ENCODE peak calls at places on chromosomes 11 and 22, in nine cellular contexts. W is body of pancreas, F is lower leg skin, L is esophagus squamous epithelium, P is HCT116, S is ovary, Q is Peyer's patch, B is uterus, H is K562. G is an unnamed sample.

GRCh38 chr22:42699281-42699681 is 21.4 kb downstream of the A4GALT start:
- DNase-seq in W (no peak), F (no peak), L (no peak), P (no peak), S (no peak), Q (no peak), B (no peak), H (no peak), G (no peak)

GRCh38 chr22:40010752-40011145 is 16.0 kb downstream of the FAM83F start:
- DNase-seq in W (no peak), F (no peak), L (no peak), P (no peak), S (no peak), Q (no peak), B (no peak), H (no peak), G (no peak)

GRCh38 chr22:36419177-36419911 is 31.6 kb upstream of the MYH9 start:
- DNase-seq in W (peak), F (no peak), L (no peak), P (no peak), S (peak), Q (peak), B (peak), H (peak), G (no peak)

GRCh38 chr11:120510406-120511115 is 987 bp upstream of the GRIK4 start:
- DNase-seq in W (no peak), F (no peak), L (no peak), P (no peak), S (no peak), Q (no peak), B (no peak), H (no peak), G (no peak)

GRCh38 chr11:133825156-133825555 is 20.2 kb downstream of the SPATA19 start:
- DNase-seq in W (no peak), F (no peak), L (no peak), P (no peak), S (no peak), Q (no peak), B (no peak), H (no peak), G (no peak)

GRCh38 chr11:75896843-75897419 is 81.9 kb downstream of the UVRAG start:
- DNase-seq in W (no peak), F (no peak), L (no peak), P (peak), S (no peak), Q (no peak), B (no peak), H (peak), G (peak)

GRCh38 chr11:47349521-47350095 is 2.9 kb downstream of the MYBPC3 start:
- DNase-seq in W (no peak), F (no peak), L (no peak), P (no peak), S (no peak), Q (no peak), B (no peak), H (no peak), G (no peak)

GRCh38 chr11:23620617-23621016 is 760.3 kb upstream of the CCDC179 start:
- DNase-seq in W (no peak), F (no peak), L (no peak), P (no peak), S (no peak), Q (no peak), B (no peak), H (no peak), G (no peak)

GRCh38 chr22:26404851-26405357 is 24.2 kb upstream of the ASPHD2 start:
- DNase-seq in W (no peak), F (peak), L (no peak), P (no peak), S (no peak), Q (no peak), B (no peak), H (peak), G (no peak)

GRCh38 chr11:9039194-9039593 is 35.4 kb upstream of the NRIP3 start:
- DNase-seq in W (no peak), F (no peak), L (no peak), P (peak), S (no peak), Q (no peak), B (no peak), H (no peak), G (no peak)

GRCh38 chr22:40928657-40929056 is 22.5 kb upstream of the RBX1 start:
- DNase-seq in W (no peak), F (no peak), L (no peak), P (no peak), S (no peak), Q (no peak), B (no peak), H (peak), G (no peak)

GRCh38 chr11:10752486-10752885 is 1.4 kb downstream of the CTR9 start:
- DNase-seq in W (no peak), F (no peak), L (no peak), P (no peak), S (no peak), Q (no peak), B (no peak), H (no peak), G (no peak)

GRCh38 chr11:10752061-10752460 is 1.0 kb downstream of the CTR9 start:
- DNase-seq in W (no peak), F (no peak), L (no peak), P (no peak), S (no peak), Q (no peak), B (no peak), H (no peak), G (no peak)

GRCh38 chr11:10750838-10751580 is at the start of gene CTR9:
- DNase-seq in W (peak), F (peak), L (peak), P (peak), S (peak), Q (peak), B (peak), H (peak), G (peak)

GRCh38 chr11:10749476-10749875 is 1.6 kb upstream of the CTR9 start:
- DNase-seq in W (no peak), F (no peak), L (no peak), P (no peak), S (no peak), Q (no peak), B (no peak), H (no peak), G (no peak)

GRCh38 chr11:10751581-10751940 is 515 bp downstream of the CTR9 start:
- DNase-seq in W (no peak), F (no peak), L (no peak), P (no peak), S (no peak), Q (no peak), B (no peak), H (no peak), G (no peak)
- TF ChIP-seq POLR2A in W (no peak), F (no peak), L (no peak), P (no peak), S (no peak), Q (no peak), B (no peak), H (no peak), G (no peak)

GRCh38 chr22:17780116-17780740 is 6.0 kb upstream of the BID start:
- DNase-seq in W (no peak), F (no peak), L (no peak), P (no peak), S (no peak), Q (no peak), B (no peak), H (no peak), G (no peak)
- TF ChIP-seq POLR2A in W (no peak), F (no peak), L (no peak), P (no peak), S (no peak), Q (no peak), B (no peak), H (no peak), G (no peak)

GRCh38 chr22:45413368-45414211 is at the start of the genes RIBC2 and SMC1B:
- DNase-seq in W (peak), F (peak), L (no peak), P (peak), S (peak), Q (peak), B (peak), H (no peak), G (no peak)
- TF ChIP-seq POLR2A in W (peak), F (no peak), L (no peak), P (no peak), S (peak), Q (no peak), B (no peak), H (no peak), G (no peak)

GRCh38 chr11:19714093-19714386 is 1.4 kb downstream of the NAV2 start:
- DNase-seq in W (no peak), F (no peak), L (no peak), P (no peak), S (no peak), Q (no peak), B (no peak), H (no peak), G (no peak)

GRCh38 chr11:19713221-19714092 is 820 bp downstream of the NAV2 start:
- DNase-seq in W (no peak), F (no peak), L (no peak), P (no peak), S (peak), Q (no peak), B (no peak), H (no peak), G (no peak)

GRCh38 chr11:19712281-19713220 is at the start of gene NAV2:
- DNase-seq in W (peak), F (peak), L (peak), P (peak), S (peak), Q (peak), B (peak), H (peak), G (peak)

GRCh38 chr11:19714387-19715363 is 2.0 kb downstream of the NAV2 start:
- DNase-seq in W (peak), F (no peak), L (no peak), P (no peak), S (no peak), Q (no peak), B (peak), H (peak), G (peak)

DNA sequence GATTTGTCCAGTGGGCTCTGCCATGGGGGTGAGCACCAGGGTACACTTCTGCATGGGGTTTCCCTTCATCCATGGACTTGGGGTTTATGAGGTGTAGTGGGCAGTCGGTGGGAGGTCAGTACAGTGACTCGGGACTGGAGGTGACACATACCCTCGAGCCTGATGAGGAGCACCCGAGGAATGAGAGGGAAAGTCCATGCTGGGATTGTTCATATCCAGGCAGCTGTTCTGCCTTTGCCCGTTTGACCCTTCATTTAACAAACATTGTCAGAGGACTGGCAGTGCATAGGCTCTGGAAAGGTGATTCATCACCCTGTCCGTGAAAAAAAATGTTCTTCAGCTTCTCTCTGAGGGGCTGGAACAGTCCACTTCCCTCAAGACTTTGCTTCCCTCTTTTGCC is 2.7 kb downstream of the NAV2 start:
- DNase-seq in W (no peak), F (no peak), L (no peak), P (no peak), S (no peak), Q (no peak), B (no peak), H (no peak), G (peak)
- TF ChIP-seq POLR2A in W (no peak), F (no peak), L (no peak), P (no peak), S (no peak), Q (no peak), B (no peak), H (no peak), G (peak)

GRCh38 chr11:61163714-61164609 is 2.7 kb upstream of the VPS37C start:
- DNase-seq in W (no peak), F (no peak), L (no peak), P (no peak), S (no peak), Q (peak), B (no peak), H (peak), G (no peak)

GRCh38 chr11:61158691-61159381 is 2.4 kb downstream of the VPS37C start:
- DNase-seq in W (no peak), F (no peak), L (no peak), P (no peak), S (no peak), Q (peak), B (no peak), H (no peak), G (no peak)

GRCh38 chr11:61160487-61161189 is 588 bp downstream of the VPS37C start:
- DNase-seq in W (no peak), F (no peak), L (no peak), P (no peak), S (no peak), Q (no peak), B (no peak), H (no peak), G (no peak)

GRCh38 chr11:61162092-61162935 is 1.1 kb upstream of the VPS37C start:
- DNase-seq in W (peak), F (no peak), L (no peak), P (peak), S (no peak), Q (peak), B (no peak), H (peak), G (peak)

GRCh38 chr11:61161190-61162091 is at the start of gene VPS37C:
- DNase-seq in W (peak), F (peak), L (peak), P (peak), S (peak), Q (peak), B (peak), H (peak), G (peak)
- TF ChIP-seq POLR2A in W (peak), F (peak), L (peak), P (peak), S (peak), Q (peak), B (peak), H (peak), G (peak)

GRCh38 chr22:35400335-35400680 is 368 bp downstream of the MCM5 start:
- DNase-seq in W (no peak), F (no peak), L (no peak), P (no peak), S (peak), Q (no peak), B (no peak), H (peak), G (no peak)

GRCh38 chr22:35404176-35404575 is 4.2 kb downstream of the MCM5 start:
- DNase-seq in W (no peak), F (no peak), L (no peak), P (no peak), S (no peak), Q (no peak), B (no peak), H (no peak), G (no peak)

GRCh38 chr22:35403356-35403755 is 3.4 kb downstream of the MCM5 start:
- DNase-seq in W (no peak), F (no peak), L (no peak), P (no peak), S (no peak), Q (no peak), B (no peak), H (no peak), G (no peak)

GRCh38 chr22:35399678-35400334 is at the start of gene MCM5:
- DNase-seq in W (peak), F (peak), L (peak), P (peak), S (peak), Q (peak), B (peak), H (peak), G (peak)

DNA sequence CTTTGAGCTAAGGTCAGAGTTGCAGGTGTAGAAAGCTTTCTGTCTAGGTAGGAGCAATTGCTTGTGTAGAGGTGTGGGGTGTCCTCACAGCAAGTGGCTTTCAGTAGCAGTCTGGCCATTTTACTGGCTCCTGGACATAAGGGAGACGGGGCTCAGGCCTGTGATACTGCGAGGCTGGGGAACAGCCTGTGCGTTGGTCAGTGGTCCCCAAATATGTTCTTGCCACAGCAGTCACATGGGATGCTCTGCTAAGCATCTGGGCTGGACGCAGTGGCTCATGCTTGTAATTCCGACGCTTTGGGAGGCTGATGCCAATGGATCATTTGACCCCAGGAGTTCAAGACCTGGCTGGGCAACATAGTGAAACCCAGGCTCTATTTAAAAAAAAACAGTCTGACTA is 1.9 kb downstream of the MCM5 start:
- DNase-seq in W (no peak), F (no peak), L (no peak), P (no peak), S (no peak), Q (no peak), B (no peak), H (no peak), G (no peak)
- TF ChIP-seq POLR2A in W (no peak), F (no peak), L (no peak), P (no peak), S (no peak), Q (no peak), B (no peak), H (no peak), G (no peak)

DNA sequence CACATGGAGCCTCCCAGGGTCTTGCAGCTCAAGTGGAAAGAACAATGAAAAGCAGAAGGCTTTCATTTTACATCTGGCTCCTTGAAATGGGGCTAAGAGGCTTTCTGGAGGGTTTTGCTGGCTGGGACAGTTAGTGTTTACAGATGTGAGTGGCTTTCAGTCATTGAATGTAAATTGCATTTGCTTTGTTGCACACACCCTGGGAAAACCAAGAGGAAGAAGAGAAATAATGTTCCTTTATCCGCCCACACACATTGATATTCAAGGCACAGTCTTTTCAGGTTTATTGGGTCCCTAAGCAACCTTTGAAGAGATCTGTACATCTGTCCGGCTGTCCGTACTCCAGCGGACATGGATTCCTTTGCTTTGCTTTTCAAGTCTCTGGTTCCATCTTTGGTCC is 144.5 kb downstream of the SPON1 start:
- DNase-seq in W (no peak), F (no peak), L (no peak), P (no peak), S (no peak), Q (no peak), B (no peak), H (no peak), G (no peak)
- TF ChIP-seq POLR2A in W (no peak), F (no peak), L (no peak), P (no peak), S (no peak), Q (no peak), B (no peak), H (no peak), G (no peak)

GRCh38 chr11:65920035-65920802 is 993 bp downstream of the DRAP1 start:
- DNase-seq in W (no peak), F (no peak), L (no peak), P (no peak), S (peak), Q (no peak), B (peak), H (no peak), G (no peak)

GRCh38 chr11:65921033-65921555 is 1.9 kb downstream of the DRAP1 start:
- DNase-seq in W (no peak), F (no peak), L (no peak), P (no peak), S (peak), Q (no peak), B (no peak), H (no peak), G (no peak)

GRCh38 chr11:65918211-65919150 is at the start of gene C11orf68:
- DNase-seq in W (no peak), F (no peak), L (no peak), P (no peak), S (no peak), Q (no peak), B (no peak), H (no peak), G (no peak)

GRCh38 chr11:65917434-65918210 is 1.2 kb downstream of the C11orf68 start:
- DNase-seq in W (peak), F (no peak), L (no peak), P (no peak), S (peak), Q (no peak), B (peak), H (no peak), G (no peak)

DNA sequence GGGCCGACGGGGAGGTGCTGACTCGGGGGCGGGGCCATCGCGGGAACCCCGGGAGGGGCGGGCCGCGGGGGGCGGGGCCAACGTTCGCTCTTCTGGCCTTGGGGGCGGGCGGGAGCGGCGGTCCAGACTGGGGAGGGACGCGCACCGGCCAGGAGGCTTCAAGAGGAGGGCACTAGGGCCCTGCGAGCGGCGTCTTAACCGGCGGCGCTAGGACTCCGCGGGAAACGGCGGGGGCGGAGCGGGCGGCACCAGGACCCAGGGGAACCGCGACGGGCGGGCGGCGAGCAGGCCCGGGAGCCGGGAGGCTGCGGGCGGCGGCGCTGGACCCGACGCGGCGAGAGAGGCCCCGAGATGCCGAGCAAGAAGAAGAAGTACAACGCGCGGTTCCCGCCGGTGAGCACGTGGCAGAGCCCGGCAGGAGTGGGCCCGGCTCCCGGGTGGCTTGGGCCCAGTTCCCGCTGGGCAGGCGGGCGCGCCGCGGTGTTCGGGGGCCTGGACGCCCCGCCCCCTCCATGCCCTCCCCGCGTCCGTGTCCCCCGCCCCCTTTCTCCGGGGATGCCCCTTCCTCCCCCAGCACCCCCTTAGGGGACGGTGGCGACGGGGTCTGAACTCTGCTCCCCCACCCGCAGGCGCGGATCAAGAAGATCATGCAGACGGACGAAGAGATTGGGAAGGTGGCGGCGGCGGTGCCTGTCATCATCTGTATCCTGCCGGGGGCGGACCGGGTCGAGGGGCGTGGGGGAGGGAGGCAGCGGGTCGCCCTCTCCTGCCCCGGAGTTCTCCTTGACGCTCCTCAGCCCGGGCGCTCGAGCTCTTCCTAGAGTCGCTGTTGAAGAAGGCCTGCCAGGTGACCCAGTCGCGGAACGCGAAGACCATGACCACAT is at the start of gene DRAP1:
- DNase-seq in W (peak), F (peak), L (peak), P (peak), S (peak), Q (peak), B (peak), H (peak), G (peak)
- TF ChIP-seq POLR2A in W (peak), F (no peak), L (peak), P (no peak), S (peak), Q (peak), B (peak), H (peak), G (peak)